ENCODE peak calls at places on chromosomes 13 and 19, in eight cellular contexts. I is breast epithelium; Z is non-pigmented ciliary epithelial cell; T is SK-MEL-5; N is CD4-positive, alpha-beta T cell; J is stimulated activated CD8-positive, alpha-beta memory T cell treated with anti-CD3 and anti-CD28 coated beads, Interleukin-2, amount 100 ng/mL, for 1 hour; V is chondrocyte; P is fibroblast of the aortic adventitia. X is an unnamed sample.

GRCh38 chr13:20904908-20905307 is 2.4 kb upstream of the XPO4 start:
- DNase-seq in V (no peak), Z (no peak), P (no peak), J (no peak), I (no peak), T (no peak), N (no peak), X (no peak)

GRCh38 chr13:77028202-77028601 is 1.2 kb upstream of the FBXL3 start:
- DNase-seq in I (no peak), Z (no peak), T (peak), J (no peak), V (no peak), N (no peak), P (peak), X (no peak)

GRCh38 chr19:51111606-51112005 is 3.4 kb upstream of the CTU1 start:
- DNase-seq in V (peak), Z (no peak), J (no peak), I (no peak), T (peak), N (no peak), P (no peak), X (no peak)

GRCh38 chr19:12667903-12668302 is 1.3 kb downstream of the WDR83 start:
- DNase-seq in P (no peak), T (no peak), I (no peak), N (no peak), V (no peak), Z (no peak), J (no peak), X (no peak)

GRCh38 chr13:112447761-112448603 is 71.8 kb downstream of the SPACA7 start:
- DNase-seq in V (no peak), P (no peak), J (no peak), Z (no peak), N (no peak), I (no peak), T (no peak), X (no peak)

GRCh38 chr13:45933203-45934014 is 81.9 kb upstream of the SIAH3 start:
- DNase-seq in N (no peak), J (no peak), T (no peak), Z (no peak), P (no peak), I (no peak), V (no peak), X (no peak)

GRCh38 chr13:49220856-49221614 is 897 bp downstream of the MLNR start:
- DNase-seq in Z (no peak), J (no peak), N (no peak), T (no peak), I (no peak), P (no peak), V (no peak), X (no peak)

GRCh38 chr19:7099597-7099921 is 30.1 kb downstream of the ZNF557 start:
- DNase-seq in N (no peak), Z (no peak), I (no peak), V (no peak), P (no peak), T (no peak), J (no peak), X (no peak)

GRCh38 chr19:23774156-23774971 is 15.7 kb upstream of the ZNF681 start:
- DNase-seq in V (no peak), Z (no peak), N (no peak), I (no peak), P (no peak), T (no peak), J (no peak), X (no peak)

GRCh38 chr13:81406022-81406421 is 1065.1 kb upstream of the SPRY2 start:
- DNase-seq in T (no peak), Z (no peak), N (no peak), I (no peak), P (no peak), J (no peak), V (no peak), X (no peak)

GRCh38 chr19:4115050-4115817 is 8.7 kb downstream of the MAP2K2 start:
- DNase-seq in N (peak), Z (no peak), T (no peak), I (no peak), J (peak), P (no peak), V (no peak), X (peak)

X was measured in CD4-positive, CD25-positive, alpha-beta regulatory T cell.